ENCODE peak calls at places on chromosomes 7 and 10, in six cellular contexts. P is BJ, M is fibroblast of villous mesenchyme, A is Peyer's patch, L is Panc1, N is endothelial cell of umbilical vein. D is an unnamed sample.

GRCh38 chr10:23834096-23834495 is 374.8 kb upstream of the KIAA1217 start:
- DNase-seq in P (no peak), M (no peak), A (no peak), L (no peak), N (no peak), D (no peak)

GRCh38 chr10:76717141-76717540 is 920.5 kb downstream of the KCNMA1 start:
- DNase-seq in P (peak), M (peak), A (no peak), L (no peak), N (peak), D (no peak)

GRCh38 chr10:43294892-43295291 is 28.0 kb upstream of the RASGEF1A start:
- DNase-seq in P (no peak), M (no peak), A (no peak), L (no peak), N (no peak), D (no peak)

GRCh38 chr7:50497968-50498367 is 47.8 kb upstream of the FIGNL1 start:
- DNase-seq in P (no peak), M (peak), A (no peak), L (no peak), N (peak), D (no peak)

GRCh38 chr10:89438525-89438924 is 24.2 kb downstream of the IFIT5 start:
- DNase-seq in P (no peak), M (no peak), A (no peak), L (no peak), N (no peak), D (no peak)

GRCh38 chr10:106401161-106401560 is 763.3 kb downstream of the SORCS1 start:
- DNase-seq in P (no peak), M (peak), A (no peak), L (no peak), N (no peak), D (no peak)

GRCh38 chr10:80697926-80698325 is 160.2 kb downstream of the SH2D4B start:
- DNase-seq in P (no peak), M (no peak), A (no peak), L (no peak), N (no peak), D (no peak)

GRCh38 chr10:132298038-132298935 is 9.5 kb downstream of the STK32C start:
- DNase-seq in P (no peak), M (no peak), A (no peak), L (no peak), N (no peak), D (no peak)

GRCh38 chr7:80622531-80622930 is 15.9 kb upstream of the CD36 start:
- DNase-seq in P (peak), M (peak), A (no peak), L (no peak), N (peak), D (no peak)

GRCh38 chr7:111242361-111242760 is 151.4 kb downstream of the LRRN3 start:
- DNase-seq in P (no peak), M (no peak), A (no peak), L (no peak), N (no peak), D (no peak)

GRCh38 chr10:17220652-17221100 is 7.4 kb upstream of the VIM start:
- DNase-seq in P (no peak), M (no peak), A (no peak), L (no peak), N (no peak), D (no peak)

GRCh38 chr7:44288381-44288685 is 37.1 kb downstream of the CAMK2B start:
- DNase-seq in P (no peak), M (no peak), A (no peak), L (no peak), N (no peak), D (no peak)

GRCh38 chr7:138460176-138460648 is at the start of gene TRIM24:
- DNase-seq in P (no peak), M (no peak), A (no peak), L (no peak), N (no peak), D (no peak)

GRCh38 chr7:158357898-158358821 is 229.5 kb downstream of the PTPRN2 start:
- DNase-seq in P (no peak), M (no peak), A (no peak), L (no peak), N (no peak), D (no peak)

GRCh38 chr7:122887198-122887597 is 938 bp upstream of the CADPS2 start:
- DNase-seq in P (no peak), M (peak), A (no peak), L (peak), N (peak), D (peak)

GRCh38 chr7:155267436-155267835 is 30.2 kb upstream of the INSIG1 start:
- DNase-seq in P (no peak), M (no peak), A (no peak), L (no peak), N (no peak), D (no peak)

GRCh38 chr7:155268211-155268610 is 29.5 kb upstream of the INSIG1 start:
- DNase-seq in P (no peak), M (no peak), A (no peak), L (no peak), N (no peak), D (no peak)

GRCh38 chr7:155270876-155271275 is 26.8 kb upstream of the INSIG1 start:
- DNase-seq in P (no peak), M (no peak), A (no peak), L (no peak), N (no peak), D (no peak)

GRCh38 chr7:155267023-155267422 is 30.7 kb upstream of the INSIG1 start:
- DNase-seq in P (no peak), M (no peak), A (no peak), L (no peak), N (no peak), D (no peak)

DNA sequence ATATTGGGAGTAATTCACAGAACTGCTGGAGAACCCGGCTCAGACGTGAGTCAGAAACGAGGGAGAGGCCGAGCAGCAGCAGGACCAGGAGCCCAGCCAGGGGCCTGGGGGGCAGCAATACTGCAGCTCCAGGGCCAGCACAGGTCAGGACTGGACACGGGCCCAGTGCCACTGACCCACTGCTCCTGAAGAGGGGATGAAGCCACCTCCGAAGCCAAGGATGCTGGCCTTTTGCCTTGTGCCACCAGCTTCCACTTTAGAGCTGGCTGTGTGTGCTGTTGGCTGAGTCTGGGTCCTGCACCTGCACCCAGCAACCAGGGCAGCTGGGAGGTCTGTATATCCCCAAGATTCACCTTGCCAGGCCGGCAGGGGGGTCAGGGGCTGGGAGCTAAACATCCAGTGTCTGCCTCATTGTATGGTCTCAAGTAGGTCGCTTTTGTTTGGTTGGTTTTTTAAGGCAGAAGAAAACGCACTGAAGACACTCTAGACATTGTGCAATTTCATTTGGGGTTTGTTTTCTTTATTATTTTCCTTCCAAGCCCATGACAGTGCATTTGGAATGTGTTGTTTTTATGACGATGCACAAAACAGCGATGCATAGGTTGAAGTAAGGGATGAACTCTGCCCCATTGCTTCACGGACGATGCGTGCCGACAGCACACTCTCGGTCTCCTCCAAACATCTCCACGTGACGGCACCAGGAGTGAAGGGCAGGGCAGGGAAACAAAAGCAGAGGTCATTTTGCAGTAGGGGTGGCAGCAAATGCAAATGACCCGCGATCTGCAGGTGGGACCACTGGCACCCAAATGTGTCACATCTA is 27.7 kb upstream of the INSIG1 start:
- DNase-seq in P (no peak), M (peak), A (no peak), L (no peak), N (no peak), D (no peak)
- H3K4me3 ChIP-seq in P (no peak), M (no peak), A (no peak), L (no peak), N (no peak), D (no peak)

DNA sequence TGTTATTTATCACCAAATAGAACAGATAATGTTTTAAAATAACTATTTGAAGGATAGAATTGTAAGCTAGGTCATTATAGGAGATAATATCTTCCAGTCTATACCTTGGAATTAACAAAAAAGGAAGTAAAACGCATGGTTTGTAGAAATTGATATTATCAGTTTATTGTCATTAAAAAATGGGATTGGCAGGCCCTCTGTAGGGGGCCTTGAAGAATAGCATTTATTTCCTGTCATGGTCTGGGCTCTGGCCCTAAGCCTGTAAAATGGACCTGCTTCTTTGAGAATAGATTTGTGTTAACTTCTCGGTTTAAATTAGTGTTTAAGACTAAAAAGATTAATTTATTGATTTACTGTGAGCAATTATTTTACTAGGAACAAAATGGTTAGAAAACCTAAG is 197.6 kb upstream of the FOXP2 start:
- DNase-seq in P (no peak), M (no peak), A (no peak), L (no peak), N (no peak), D (no peak)
- TF ChIP-seq CTCF in P (no peak), M (no peak), A (no peak), L (no peak), N (no peak), D (peak)

DNA sequence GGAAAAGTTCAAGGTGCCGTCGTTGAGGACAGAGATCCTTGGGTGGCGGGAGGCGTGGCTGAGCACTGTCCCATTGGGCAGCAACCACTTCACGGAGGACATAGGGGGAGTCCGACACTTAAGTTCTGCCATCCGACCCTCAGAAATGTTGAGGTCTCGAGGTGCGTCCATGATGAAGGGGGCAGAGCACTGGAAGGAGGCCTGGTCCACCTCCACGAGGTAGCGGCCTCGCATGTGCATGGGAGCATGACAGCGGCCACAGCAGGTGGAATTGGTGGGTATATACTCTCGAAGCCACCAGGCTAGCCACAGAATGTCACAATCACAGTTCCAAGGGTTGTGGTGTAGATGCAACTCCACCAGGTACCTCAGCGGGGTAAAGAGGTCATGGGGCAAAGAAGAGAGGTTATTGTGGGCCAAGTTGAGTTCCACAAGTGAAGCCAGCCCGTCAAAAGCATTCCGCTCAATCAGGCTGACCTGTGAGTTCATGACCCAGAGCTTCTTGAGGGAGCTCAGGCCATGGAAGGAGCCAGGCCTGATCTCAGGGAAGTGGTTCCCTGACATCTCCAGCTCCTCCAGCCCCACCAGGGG is 1.7 kb downstream of the LRRC4 start:
- DNase-seq in P (no peak), M (no peak), A (no peak), L (no peak), N (no peak), D (no peak)
- H3K4me3 ChIP-seq in P (no peak), M (no peak), A (no peak), L (no peak), N (no peak), D (no peak)

GRCh38 chr7:129843982-129844840 is 108.5 kb downstream of the UBE2H start:
- DNase-seq in P (no peak), M (peak), A (no peak), L (no peak), N (peak), D (no peak)

GRCh38 chr7:129841465-129841864 is 111.3 kb downstream of the UBE2H start:
- DNase-seq in P (no peak), M (no peak), A (no peak), L (no peak), N (no peak), D (no peak)

GRCh38 chr7:129845178-129845971 is 107.4 kb downstream of the UBE2H start:
- DNase-seq in P (no peak), M (peak), A (no peak), L (peak), N (no peak), D (no peak)

GRCh38 chr7:129845972-129846327 is 106.8 kb downstream of the UBE2H start:
- DNase-seq in P (peak), M (peak), A (no peak), L (peak), N (peak), D (peak)

GRCh38 chr7:129843365-129843898 is 109.3 kb downstream of the UBE2H start:
- DNase-seq in P (no peak), M (no peak), A (no peak), L (no peak), N (no peak), D (no peak)
- TF ChIP-seq CTCF in P (no peak), M (no peak), A (no peak), L (no peak), N (no peak), D (no peak)

DNA sequence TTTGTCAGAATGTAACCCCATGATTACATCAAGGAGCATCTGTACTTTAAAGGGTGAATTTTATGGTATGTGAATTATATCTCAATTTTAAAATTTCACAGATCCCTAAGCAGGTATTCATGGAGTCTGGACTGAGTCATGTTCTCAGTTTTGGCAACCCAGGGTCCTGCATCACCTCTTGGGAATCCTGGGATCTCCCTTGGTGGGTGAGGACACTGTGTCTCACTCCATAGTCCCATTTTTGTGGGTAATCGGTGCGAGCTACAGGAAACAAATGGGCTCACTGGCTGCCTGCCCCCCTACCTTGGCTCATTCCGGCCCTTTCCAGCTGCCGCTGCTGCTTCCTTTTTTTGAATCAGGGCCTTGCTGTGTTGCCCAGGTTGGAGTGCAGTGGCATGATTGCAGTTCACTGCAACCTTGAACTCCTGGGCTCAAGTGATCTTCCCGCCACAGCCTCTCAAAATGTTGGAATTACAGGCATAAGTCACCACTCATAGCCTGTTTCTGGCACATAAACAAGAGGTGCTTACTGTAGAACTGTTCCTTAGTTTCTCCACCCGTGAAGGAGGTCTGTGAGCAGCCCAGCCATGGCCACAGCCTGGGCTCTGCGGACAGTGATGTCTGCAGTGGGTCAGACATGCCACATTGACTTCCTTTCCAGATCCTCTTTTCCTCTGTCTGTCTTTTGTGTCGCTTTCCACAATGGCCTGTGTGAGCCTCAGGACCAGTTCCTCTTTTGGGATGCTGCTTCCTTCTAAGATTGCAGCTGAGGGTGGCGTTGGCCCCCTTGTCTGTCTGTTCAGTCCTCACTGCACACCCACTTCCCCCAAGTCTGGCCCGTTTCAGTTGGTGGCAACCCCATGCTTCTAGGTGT is 14.5 kb downstream of the PALD1 start:
- DNase-seq in P (no peak), M (no peak), A (peak), L (no peak), N (no peak), D (no peak)
- H3K4me3 ChIP-seq in P (no peak), M (no peak), A (no peak), L (no peak), N (no peak), D (no peak)

DNA sequence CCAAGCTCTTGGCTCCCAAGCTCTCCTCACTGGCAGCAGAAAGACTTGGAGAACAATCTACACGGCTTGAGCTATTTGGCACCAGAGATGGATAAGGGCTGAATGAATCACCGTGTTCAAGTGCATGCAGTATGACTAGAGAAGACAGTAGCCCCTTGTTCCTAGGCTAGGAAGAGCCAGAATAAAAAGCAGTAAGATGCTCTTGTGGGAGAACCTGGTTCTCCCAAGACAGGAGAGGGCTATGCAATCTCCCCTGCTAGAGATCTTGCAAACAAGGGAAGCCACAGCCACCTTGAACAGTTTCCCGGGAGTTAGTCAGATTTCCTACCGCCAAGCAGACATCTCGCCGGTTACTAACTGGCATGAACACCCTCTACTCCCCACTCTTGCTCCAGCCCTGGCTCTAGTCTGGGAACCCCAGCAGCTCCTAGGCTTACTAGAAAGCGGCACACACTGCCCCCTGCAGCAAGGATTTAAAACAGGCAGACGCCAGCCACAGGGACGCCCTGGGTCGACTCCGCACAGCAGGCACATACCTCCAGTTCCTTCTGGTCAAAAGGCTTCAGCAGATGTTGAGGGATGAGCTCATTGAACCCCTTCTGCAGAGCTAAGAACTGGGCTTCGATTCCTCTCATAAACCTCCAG is 107.3 kb downstream of the SMURF1 start:
- DNase-seq in P (no peak), M (peak), A (no peak), L (no peak), N (peak), D (no peak)
- TF ChIP-seq CTCF in P (peak), M (peak), A (peak), L (no peak), N (peak), D (peak)

GRCh38 chr10:48467669-48468068 is 137.2 kb downstream of the ARHGAP22 start:
- DNase-seq in P (no peak), M (no peak), A (peak), L (no peak), N (no peak), D (no peak)

GRCh38 chr10:48466611-48467240 is 138.1 kb downstream of the ARHGAP22 start:
- DNase-seq in P (no peak), M (no peak), A (peak), L (no peak), N (no peak), D (no peak)

GRCh38 chr10:48464871-48465736 is 139.8 kb downstream of the ARHGAP22 start:
- DNase-seq in P (no peak), M (no peak), A (peak), L (no peak), N (no peak), D (no peak)

GRCh38 chr10:48464121-48464870 is 140.6 kb downstream of the ARHGAP22 start:
- DNase-seq in P (no peak), M (no peak), A (no peak), L (no peak), N (no peak), D (no peak)

GRCh38 chr10:48465860-48466521 is 138.9 kb downstream of the ARHGAP22 start:
- DNase-seq in P (no peak), M (no peak), A (peak), L (no peak), N (no peak), D (no peak)
- H3K4me3 ChIP-seq in P (no peak), M (no peak), A (no peak), L (no peak), N (no peak), D (no peak)

D was measured in epithelial cell of proximal tubule.